ENCODE peak calls at places on chromosomes 4 and X, in ten cellular contexts. K is HCT116; H is CD8-positive, alpha-beta memory T cell; M is NT2/D1; J is mucosa of descending colon; Q is GM23248; S is heart left ventricle; O is MM.1S; B is uterus; P is endodermal cell. F is an unnamed sample.
A peak's percentile ranks its signal among the peaks of the same experiment; 100 is the strongest.

GRCh38 chrX:11629593-11630211 is 36.0 kb downstream of the ARHGAP6 start:
- DNase-seq in Q (peak; percentile 83), P (peak; percentile 50), O (peak; percentile 30), K (no peak), S (peak; percentile 65), B (peak; percentile 35), H (no peak), J (no peak), M (no peak), F (no peak)

GRCh38 chrX:129790808-129791207 is 11.1 kb downstream of the SASH3 start:
- DNase-seq in P (no peak), J (no peak), Q (no peak), O (no peak), H (no peak), M (no peak), K (no peak), S (no peak), B (no peak), F (no peak)

GRCh38 chr4:71729856-71730255 is 54.0 kb downstream of the GC start:
- DNase-seq in H (no peak), B (no peak), O (no peak), K (no peak), S (no peak), J (no peak), P (no peak), M (no peak), Q (no peak), F (no peak)

GRCh38 chr4:102959503-102959902 is 60.0 kb downstream of the SLC9B1 start:
- DNase-seq in S (no peak), K (no peak), P (no peak), B (no peak), M (no peak), Q (no peak), H (no peak), J (no peak), O (no peak), F (no peak)

GRCh38 chrX:147803948-147804347 is 107.8 kb upstream of the FMR1 start:
- DNase-seq in O (peak; percentile 35), K (no peak), M (peak; percentile 6), B (no peak), S (no peak), Q (peak; percentile 27), J (peak; percentile 12), H (no peak), P (no peak), F (no peak)

GRCh38 chr4:109890076-109890475 is 22.6 kb upstream of the EGF start:
- DNase-seq in K (no peak), H (no peak), O (no peak), B (no peak), P (no peak), S (no peak), J (no peak), M (no peak), Q (no peak), F (no peak)

GRCh38 chr4:155529197-155529596 is 137.5 kb upstream of the GUCY1A1 start:
- DNase-seq in B (no peak), O (peak; percentile 46), M (no peak), K (no peak), Q (peak; percentile 41), J (peak; percentile 17), S (no peak), H (no peak), P (peak; percentile 64), F (no peak)

GRCh38 chr4:54540931-54541330 is 116.8 kb upstream of the KIT start:
- DNase-seq in K (no peak), B (no peak), H (no peak), Q (no peak), J (no peak), M (no peak), P (no peak), O (no peak), S (no peak), F (no peak)

GRCh38 chrX:27565992-27566391 is 24.2 kb upstream of the DCAF8L2 start:
- DNase-seq in O (no peak), J (no peak), M (no peak), H (no peak), P (peak; percentile 41), B (no peak), K (no peak), Q (no peak), S (no peak), F (peak; percentile 9)

GRCh38 chr4:180100433-180101344 is 2142.5 kb upstream of the TENM3 start:
- DNase-seq in K (no peak), M (no peak), B (no peak), P (no peak), S (no peak), J (no peak), Q (no peak), O (no peak), H (peak; percentile 41), F (no peak)

GRCh38 chr4:148926861-148927260 is 484.6 kb upstream of the NR3C2 start:
- DNase-seq in Q (peak; percentile 7), K (no peak), J (peak; percentile 90), H (no peak), S (peak; percentile 31), M (no peak), O (no peak), B (no peak), P (no peak), F (peak; percentile 36)

GRCh38 chr4:40908702-40909362 is 159.1 kb downstream of the NSUN7 start:
- DNase-seq in M (peak; percentile 87), Q (peak; percentile 86), B (peak; percentile 48), K (peak; percentile 86), J (peak; percentile 75), H (peak; percentile 61), P (peak; percentile 97), O (peak; percentile 80), S (peak; percentile 57), F (peak; percentile 72)

GRCh38 chrX:140672840-140673731 is 36.5 kb upstream of the LINC00632 start:
- DNase-seq in O (no peak), M (no peak), Q (no peak), J (no peak), B (no peak), S (no peak), H (no peak), K (no peak), P (peak; percentile 53), F (no peak)

GRCh38 chr4:159012381-159012780 is 90.5 kb upstream of the RAPGEF2 start:
- DNase-seq in P (no peak), Q (peak; percentile 77), S (no peak), B (no peak), H (no peak), M (no peak), J (no peak), K (no peak), O (no peak), F (no peak)

GRCh38 chrX:49991718-49992117 is 69.3 kb downstream of the CLCN5 start:
- DNase-seq in O (no peak), J (no peak), K (no peak), P (no peak), M (no peak), B (no peak), H (no peak), S (no peak), Q (no peak), F (no peak)

GRCh38 chr4:67556426-67556825 is 2.1 kb upstream of the STAP1 start:
- DNase-seq in K (no peak), M (no peak), B (no peak), H (no peak), S (no peak), J (no peak), O (no peak), P (no peak), Q (no peak), F (no peak)

GRCh38 chr4:140730108-140730507 is 26.1 kb downstream of the TBC1D9 start:
- DNase-seq in B (no peak), S (no peak), M (no peak), K (no peak), Q (no peak), O (no peak), J (no peak), P (no peak), H (no peak), F (no peak)

GRCh38 chrX:17792842-17793241 is 55.5 kb downstream of the SCML1 start:
- DNase-seq in H (no peak), S (no peak), O (no peak), M (no peak), Q (no peak), P (no peak), J (no peak), B (no peak), K (no peak), F (no peak)

GRCh38 chrX:40092808-40093435 is 4.8 kb downstream of the BCOR start:
- DNase-seq in J (no peak), H (no peak), O (no peak), B (no peak), M (no peak), Q (no peak), P (peak; percentile 86), K (no peak), S (no peak), F (no peak)
- H3K4me3 ChIP-seq in J (no peak overlapping the region), H (no peak overlapping the region), O (no peak overlapping the region), B (no peak overlapping the region), M (peak overlapping the region; percentile 78), Q (no peak overlapping the region), P (peak overlapping the region; percentile 87), K (peak overlapping the region; percentile 61), S (no peak overlapping the region), F (no peak overlapping the region)

GRCh38 chr4:118904418-118904817 is 15.8 kb downstream of the SYNPO2 start:
- DNase-seq in J (no peak), S (no peak), Q (no peak), K (no peak), P (no peak), M (no peak), H (no peak), O (no peak), B (peak; percentile 65), F (no peak)

GRCh38 chr4:118898221-118898620 is 9.6 kb downstream of the SYNPO2 start:
- DNase-seq in P (no peak), B (no peak), M (no peak), S (no peak), H (no peak), Q (no peak), O (no peak), K (no peak), J (no peak), F (no peak)

GRCh38 chr4:118894034-118894433 is 5.4 kb downstream of the SYNPO2 start:
- DNase-seq in K (no peak), P (no peak), H (no peak), O (no peak), M (no peak), B (no peak), Q (no peak), S (no peak), J (no peak), F (no peak)

GRCh38 chr4:118898684-118899138 is 10.1 kb downstream of the SYNPO2 start:
- DNase-seq in S (peak; percentile 50), M (no peak), P (no peak), J (no peak), O (no peak), Q (peak; percentile 43), B (peak; percentile 68), H (no peak), K (no peak), F (no peak)
- H3K4me1 ChIP-seq in S (no peaks in the 10 kb centered on the region), M (no peaks in the 10 kb centered on the region), P (no peaks in the 10 kb centered on the region), J (no peaks in the 10 kb centered on the region), O (no peaks in the 10 kb centered on the region), Q (peaks cover 12% of the 10 kb centered on the region), B (peaks cover 5% of the 10 kb centered on the region), H (no peaks in the 10 kb centered on the region), K (no peaks in the 10 kb centered on the region), F (peaks cover 4% of the 10 kb centered on the region)

GRCh38 chr4:19689511-19689910 is 562.2 kb upstream of the SLIT2 start:
- DNase-seq in O (no peak), J (no peak), M (no peak), Q (peak; percentile 83), H (no peak), B (no peak), K (no peak), P (no peak), S (no peak), F (no peak)
- H3K4me3 ChIP-seq in O (no peak overlapping the region), J (no peak overlapping the region), M (no peak overlapping the region), Q (peak overlapping the region; percentile 62), H (no peak overlapping the region), B (no peak overlapping the region), K (no peak overlapping the region), P (no peak overlapping the region), S (no peak overlapping the region), F (no peak overlapping the region)

GRCh38 chr4:188005561-188005960 is 10.0 kb downstream of the ZFP42 start:
- DNase-seq in K (no peak), Q (no peak), M (no peak), J (no peak), H (no peak), O (no peak), B (no peak), P (no peak), S (no peak), F (no peak)
- H3K4me1 ChIP-seq in K (peaks cover 22% of the 10 kb centered on the region), Q (no peaks in the 10 kb centered on the region), M (peaks cover 2% of the 10 kb centered on the region), J (no peaks in the 10 kb centered on the region), H (no peaks in the 10 kb centered on the region), O (no peaks in the 10 kb centered on the region), B (no peaks in the 10 kb centered on the region), P (no peaks in the 10 kb centered on the region), S (no peaks in the 10 kb centered on the region), F (no peaks in the 10 kb centered on the region)